ENCODE peak calls at places on chromosomes 6 and 20, in eight cellular contexts. One of them, this sample, is unnamed.

GRCh38 chr6:135703621-135704020 is 147.9 kb upstream of the PDE7B start:
- DNase-seq in uterus: no peak
- DNase-seq in hepatocyte: no peak
- DNase-seq in tibial artery: no peak
- DNase-seq in adipocyte: no peak
- DNase-seq in tibial nerve: no peak
- DNase-seq in naive thymus-derived CD4-positive, alpha-beta T cell: no peak
- DNase-seq in Peyer's patch: no peak
- DNase-seq in this sample: no peak

GRCh38 chr6:50087231-50087954 is 37.7 kb upstream of the DEFB112 start:
- DNase-seq in adipocyte: peak; percentile 2
- DNase-seq in hepatocyte: no peak
- DNase-seq in tibial nerve: no peak
- DNase-seq in naive thymus-derived CD4-positive, alpha-beta T cell: no peak
- DNase-seq in Peyer's patch: no peak
- DNase-seq in tibial artery: no peak
- DNase-seq in uterus: no peak
- DNase-seq in this sample: no peak

GRCh38 chr6:1348675-1349074 is 36.8 kb downstream of the FOXQ1 start:
- DNase-seq in adipocyte: no peak
- DNase-seq in naive thymus-derived CD4-positive, alpha-beta T cell: no peak
- DNase-seq in tibial nerve: no peak
- DNase-seq in uterus: no peak
- DNase-seq in Peyer's patch: no peak
- DNase-seq in tibial artery: no peak
- DNase-seq in hepatocyte: no peak
- DNase-seq in this sample: no peak

GRCh38 chr6:10901751-10902150 is 14.9 kb downstream of the SYCP2L start:
- DNase-seq in tibial artery: no peak
- DNase-seq in naive thymus-derived CD4-positive, alpha-beta T cell: no peak
- DNase-seq in Peyer's patch: no peak
- DNase-seq in adipocyte: no peak
- DNase-seq in hepatocyte: no peak
- DNase-seq in uterus: no peak
- DNase-seq in tibial nerve: no peak
- DNase-seq in this sample: no peak

GRCh38 chr20:5715068-5715841 is 34.9 kb upstream of the SHLD1 start:
- DNase-seq in naive thymus-derived CD4-positive, alpha-beta T cell: no peak
- DNase-seq in uterus: no peak
- DNase-seq in tibial nerve: no peak
- DNase-seq in Peyer's patch: no peak
- DNase-seq in adipocyte: no peak
- DNase-seq in tibial artery: no peak
- DNase-seq in hepatocyte: no peak
- DNase-seq in this sample: no peak

GRCh38 chr6:36820700-36821580 is 18.3 kb downstream of the CPNE5 start:
- DNase-seq in hepatocyte: peak; percentile 62
- DNase-seq in uterus: no peak
- DNase-seq in naive thymus-derived CD4-positive, alpha-beta T cell: no peak
- DNase-seq in tibial nerve: no peak
- DNase-seq in tibial artery: no peak
- DNase-seq in Peyer's patch: no peak
- DNase-seq in adipocyte: peak; percentile 44
- DNase-seq in this sample: no peak

GRCh38 chr6:84411060-84411629 is 183.7 kb upstream of the CEP162 start:
- DNase-seq in hepatocyte: no peak
- DNase-seq in Peyer's patch: no peak
- DNase-seq in naive thymus-derived CD4-positive, alpha-beta T cell: no peak
- DNase-seq in tibial artery: no peak
- DNase-seq in uterus: no peak
- DNase-seq in adipocyte: peak; percentile 53
- DNase-seq in tibial nerve: no peak
- DNase-seq in this sample: no peak

GRCh38 chr20:23156842-23157423 is 70.8 kb upstream of the CD93 start:
- DNase-seq in naive thymus-derived CD4-positive, alpha-beta T cell: no peak
- DNase-seq in uterus: no peak
- DNase-seq in adipocyte: no peak
- DNase-seq in Peyer's patch: no peak
- DNase-seq in tibial nerve: peak; percentile 3
- DNase-seq in hepatocyte: no peak
- DNase-seq in tibial artery: no peak
- DNase-seq in this sample: no peak

GRCh38 chr20:47492284-47492683 is 9.4 kb upstream of the NCOA3 start:
- DNase-seq in tibial artery: no peak
- DNase-seq in adipocyte: no peak
- DNase-seq in naive thymus-derived CD4-positive, alpha-beta T cell: no peak
- DNase-seq in hepatocyte: no peak
- DNase-seq in uterus: no peak
- DNase-seq in tibial nerve: no peak
- DNase-seq in Peyer's patch: no peak
- DNase-seq in this sample: no peak
- H3K4me1 ChIP-seq in tibial artery: peaks cover 18% of the 10 kb centered on the region
- H3K4me1 ChIP-seq in adipocyte: peaks cover 16% of the 10 kb centered on the region
- H3K4me1 ChIP-seq in naive thymus-derived CD4-positive, alpha-beta T cell: peaks cover 20% of the 10 kb centered on the region
- H3K4me1 ChIP-seq in hepatocyte: peaks cover 15% of the 10 kb centered on the region
- H3K4me1 ChIP-seq in uterus: no peaks in the 10 kb centered on the region
- H3K4me1 ChIP-seq in tibial nerve: peaks cover 24% of the 10 kb centered on the region
- H3K4me1 ChIP-seq in Peyer's patch: peaks cover 20% of the 10 kb centered on the region
- H3K4me1 ChIP-seq in this sample: peaks cover 18% of the 10 kb centered on the region

GRCh38 chr6:56246544-56246940 is 838 bp downstream of the COL21A1 start:
- DNase-seq in tibial nerve: no peak
- DNase-seq in hepatocyte: peak; percentile 7
- DNase-seq in adipocyte: no peak
- DNase-seq in uterus: no peak
- DNase-seq in tibial artery: peak; percentile 22
- DNase-seq in naive thymus-derived CD4-positive, alpha-beta T cell: no peak
- DNase-seq in Peyer's patch: no peak
- DNase-seq in this sample: no peak
- H3K4me3 ChIP-seq in tibial nerve: peak overlapping the region; percentile 41
- H3K4me3 ChIP-seq in hepatocyte: peak overlapping the region; percentile 55
- H3K4me3 ChIP-seq in adipocyte: peak overlapping the region; percentile 87
- H3K4me3 ChIP-seq in uterus: peak overlapping the region; percentile 48
- H3K4me3 ChIP-seq in tibial artery: peak overlapping the region; percentile 50
- H3K4me3 ChIP-seq in naive thymus-derived CD4-positive, alpha-beta T cell: no peak overlapping the region
- H3K4me3 ChIP-seq in Peyer's patch: no peak overlapping the region
- H3K4me3 ChIP-seq in this sample: no peak overlapping the region

GRCh38 chr6:159104163-159104885 is 59.5 kb upstream of the TAGAP start:
- DNase-seq in hepatocyte: peak; percentile 84
- DNase-seq in tibial nerve: no peak
- DNase-seq in uterus: peak; percentile 54
- DNase-seq in adipocyte: peak; percentile 70
- DNase-seq in Peyer's patch: peak; percentile 72
- DNase-seq in tibial artery: no peak
- DNase-seq in naive thymus-derived CD4-positive, alpha-beta T cell: peak; percentile 78
- DNase-seq in this sample: peak; percentile 80

GRCh38 chr6:159102373-159103160 is 57.8 kb upstream of the TAGAP start:
- DNase-seq in naive thymus-derived CD4-positive, alpha-beta T cell: no peak
- DNase-seq in Peyer's patch: no peak
- DNase-seq in hepatocyte: no peak
- DNase-seq in tibial nerve: no peak
- DNase-seq in tibial artery: no peak
- DNase-seq in adipocyte: no peak
- DNase-seq in uterus: no peak
- DNase-seq in this sample: no peak

GRCh38 chr6:159101656-159102055 is 56.9 kb upstream of the TAGAP start:
- DNase-seq in uterus: no peak
- DNase-seq in Peyer's patch: no peak
- DNase-seq in hepatocyte: no peak
- DNase-seq in adipocyte: no peak
- DNase-seq in tibial artery: no peak
- DNase-seq in naive thymus-derived CD4-positive, alpha-beta T cell: no peak
- DNase-seq in tibial nerve: no peak
- DNase-seq in this sample: no peak

GRCh38 chr6:159104931-159105330 is 60.1 kb upstream of the TAGAP start:
- DNase-seq in hepatocyte: no peak
- DNase-seq in tibial nerve: no peak
- DNase-seq in uterus: no peak
- DNase-seq in tibial artery: no peak
- DNase-seq in naive thymus-derived CD4-positive, alpha-beta T cell: no peak
- DNase-seq in Peyer's patch: no peak
- DNase-seq in adipocyte: no peak
- DNase-seq in this sample: no peak

GRCh38 chr6:159103396-159104162 is 58.8 kb upstream of the TAGAP start:
- DNase-seq in adipocyte: no peak
- DNase-seq in hepatocyte: no peak
- DNase-seq in uterus: no peak
- DNase-seq in tibial nerve: no peak
- DNase-seq in naive thymus-derived CD4-positive, alpha-beta T cell: no peak
- DNase-seq in Peyer's patch: no peak
- DNase-seq in tibial artery: no peak
- DNase-seq in this sample: no peak
- H3K4me1 ChIP-seq in adipocyte: no peaks in the 10 kb centered on the region
- H3K4me1 ChIP-seq in hepatocyte: peaks cover 18% of the 10 kb centered on the region
- H3K4me1 ChIP-seq in uterus: no peaks in the 10 kb centered on the region
- H3K4me1 ChIP-seq in tibial nerve: peaks cover 12% of the 10 kb centered on the region
- H3K4me1 ChIP-seq in naive thymus-derived CD4-positive, alpha-beta T cell: peaks cover 73% of the 10 kb centered on the region
- H3K4me1 ChIP-seq in Peyer's patch: peaks cover 4% of the 10 kb centered on the region
- H3K4me1 ChIP-seq in tibial artery: peaks cover 7% of the 10 kb centered on the region
- H3K4me1 ChIP-seq in this sample: peaks cover 6% of the 10 kb centered on the region

GRCh38 chr20:63254536-63255384 is 497 bp upstream of the NKAIN4 start:
- DNase-seq in naive thymus-derived CD4-positive, alpha-beta T cell: no peak
- DNase-seq in hepatocyte: no peak
- DNase-seq in uterus: no peak
- DNase-seq in tibial artery: no peak
- DNase-seq in Peyer's patch: no peak
- DNase-seq in tibial nerve: no peak
- DNase-seq in adipocyte: no peak
- DNase-seq in this sample: no peak
- H3K4me3 ChIP-seq in naive thymus-derived CD4-positive, alpha-beta T cell: no peak overlapping the region
- H3K4me3 ChIP-seq in hepatocyte: no peak overlapping the region
- H3K4me3 ChIP-seq in uterus: no peak overlapping the region
- H3K4me3 ChIP-seq in tibial artery: no peak overlapping the region
- H3K4me3 ChIP-seq in Peyer's patch: no peak overlapping the region
- H3K4me3 ChIP-seq in tibial nerve: peak overlapping the region; percentile 22
- H3K4me3 ChIP-seq in adipocyte: no peak overlapping the region
- H3K4me3 ChIP-seq in this sample: no peak overlapping the region